ENCODE peak calls at places on chromosomes 7 and 10, in ten cellular contexts. One of them, this sample, is unnamed.

GRCh38 chr10:128211064-128211504 is 84.9 kb upstream of the MKI67 start:
- DNase-seq in neural crest cell: no peak
- DNase-seq in H9: no peak
- DNase-seq in fibroblast of lung: no peak
- DNase-seq in Peyer's patch: no peak
- DNase-seq in AG04450: no peak
- DNase-seq in astrocyte: no peak
- DNase-seq in GM12865: no peak
- DNase-seq in ovary: no peak
- DNase-seq in BJ: no peak
- DNase-seq in this sample: no peak

GRCh38 chr7:100884741-100885439 is 4.6 kb downstream of the UFSP1 start:
- DNase-seq in fibroblast of lung: no peak
- DNase-seq in astrocyte: no peak
- DNase-seq in neural crest cell: no peak
- DNase-seq in AG04450: no peak
- DNase-seq in H9: no peak
- DNase-seq in GM12865: no peak
- DNase-seq in Peyer's patch: no peak
- DNase-seq in BJ: no peak
- DNase-seq in ovary: no peak
- DNase-seq in this sample: no peak

GRCh38 chr7:15755061-15755460 is 68.6 kb upstream of the MEOX2 start:
- DNase-seq in H9: no peak
- DNase-seq in GM12865: no peak
- DNase-seq in astrocyte: peak; percentile 69
- DNase-seq in BJ: no peak
- DNase-seq in neural crest cell: no peak
- DNase-seq in fibroblast of lung: peak; percentile 72
- DNase-seq in ovary: no peak
- DNase-seq in AG04450: no peak
- DNase-seq in Peyer's patch: no peak
- DNase-seq in this sample: no peak

GRCh38 chr7:42972703-42973500 is 40.7 kb downstream of the MRPL32 start:
- DNase-seq in astrocyte: peak; percentile 99
- DNase-seq in fibroblast of lung: peak; percentile 99
- DNase-seq in GM12865: no peak
- DNase-seq in ovary: peak; percentile 72
- DNase-seq in H9: no peak
- DNase-seq in BJ: peak; percentile 100
- DNase-seq in neural crest cell: no peak
- DNase-seq in AG04450: peak; percentile 55
- DNase-seq in Peyer's patch: no peak
- DNase-seq in this sample: no peak

GRCh38 chr7:137417464-137417863 is 73.9 kb upstream of the PTN start:
- DNase-seq in astrocyte: no peak
- DNase-seq in Peyer's patch: no peak
- DNase-seq in GM12865: no peak
- DNase-seq in neural crest cell: no peak
- DNase-seq in ovary: no peak
- DNase-seq in H9: no peak
- DNase-seq in fibroblast of lung: no peak
- DNase-seq in BJ: no peak
- DNase-seq in AG04450: no peak
- DNase-seq in this sample: no peak

GRCh38 chr10:77970869-77971803 is 44.6 kb upstream of the DLG5 start:
- DNase-seq in astrocyte: peak; percentile 94
- DNase-seq in H9: no peak
- DNase-seq in Peyer's patch: no peak
- DNase-seq in fibroblast of lung: peak; percentile 95
- DNase-seq in GM12865: no peak
- DNase-seq in ovary: peak; percentile 70
- DNase-seq in neural crest cell: no peak
- DNase-seq in BJ: peak; percentile 93
- DNase-seq in AG04450: peak; percentile 93
- DNase-seq in this sample: no peak

GRCh38 chr7:134024729-134025128 is 102.4 kb upstream of the LRGUK start:
- DNase-seq in AG04450: peak; percentile 13
- DNase-seq in ovary: no peak
- DNase-seq in BJ: no peak
- DNase-seq in H9: no peak
- DNase-seq in Peyer's patch: no peak
- DNase-seq in neural crest cell: no peak
- DNase-seq in GM12865: no peak
- DNase-seq in fibroblast of lung: peak; percentile 42
- DNase-seq in astrocyte: peak; percentile 37
- DNase-seq in this sample: no peak

GRCh38 chr10:86644412-86645110 is 9.8 kb upstream of the OPN4 start:
- DNase-seq in H9: peak; percentile 51
- DNase-seq in fibroblast of lung: peak; percentile 47
- DNase-seq in AG04450: no peak
- DNase-seq in BJ: no peak
- DNase-seq in neural crest cell: no peak
- DNase-seq in GM12865: peak; percentile 24
- DNase-seq in ovary: no peak
- DNase-seq in Peyer's patch: peak; percentile 39
- DNase-seq in astrocyte: peak; percentile 29
- DNase-seq in this sample: no peak

GRCh38 chr7:158266426-158266816 is 321.2 kb downstream of the PTPRN2 start:
- DNase-seq in H9: no peak
- DNase-seq in GM12865: no peak
- DNase-seq in fibroblast of lung: no peak
- DNase-seq in neural crest cell: no peak
- DNase-seq in AG04450: no peak
- DNase-seq in Peyer's patch: peak; percentile 43
- DNase-seq in astrocyte: no peak
- DNase-seq in ovary: no peak
- DNase-seq in BJ: no peak
- DNase-seq in this sample: no peak

GRCh38 chr10:79305515-79305914 is 41.8 kb upstream of the PPIF start:
- DNase-seq in Peyer's patch: no peak
- DNase-seq in BJ: no peak
- DNase-seq in H9: no peak
- DNase-seq in ovary: no peak
- DNase-seq in fibroblast of lung: no peak
- DNase-seq in GM12865: no peak
- DNase-seq in neural crest cell: no peak
- DNase-seq in astrocyte: no peak
- DNase-seq in AG04450: no peak
- DNase-seq in this sample: no peak

GRCh38 chr7:17530741-17531417 is 232.4 kb downstream of the AHR start:
- DNase-seq in ovary: no peak
- DNase-seq in neural crest cell: no peak
- DNase-seq in Peyer's patch: no peak
- DNase-seq in fibroblast of lung: peak; percentile 14
- DNase-seq in astrocyte: no peak
- DNase-seq in H9: no peak
- DNase-seq in AG04450: no peak
- DNase-seq in BJ: no peak
- DNase-seq in GM12865: peak; percentile 41
- DNase-seq in this sample: no peak

GRCh38 chr10:131646551-131647525 is 254.0 kb upstream of the PPP2R2D start:
- DNase-seq in GM12865: no peak
- DNase-seq in ovary: no peak
- DNase-seq in fibroblast of lung: no peak
- DNase-seq in Peyer's patch: no peak
- DNase-seq in BJ: no peak
- DNase-seq in neural crest cell: no peak
- DNase-seq in astrocyte: no peak
- DNase-seq in H9: no peak
- DNase-seq in AG04450: no peak
- DNase-seq in this sample: no peak

GRCh38 chr10:118708571-118708970 is 46.2 kb downstream of the CACUL1 start:
- DNase-seq in fibroblast of lung: no peak
- DNase-seq in BJ: no peak
- DNase-seq in H9: no peak
- DNase-seq in GM12865: no peak
- DNase-seq in AG04450: no peak
- DNase-seq in astrocyte: no peak
- DNase-seq in ovary: no peak
- DNase-seq in neural crest cell: no peak
- DNase-seq in Peyer's patch: no peak
- DNase-seq in this sample: no peak

GRCh38 chr10:118710487-118710886 is 44.3 kb downstream of the CACUL1 start:
- DNase-seq in neural crest cell: no peak
- DNase-seq in ovary: no peak
- DNase-seq in Peyer's patch: no peak
- DNase-seq in H9: no peak
- DNase-seq in astrocyte: no peak
- DNase-seq in BJ: no peak
- DNase-seq in GM12865: no peak
- DNase-seq in fibroblast of lung: no peak
- DNase-seq in AG04450: no peak
- DNase-seq in this sample: no peak

GRCh38 chr10:118712080-118712479 is 42.7 kb downstream of the CACUL1 start:
- DNase-seq in neural crest cell: no peak
- DNase-seq in astrocyte: no peak
- DNase-seq in Peyer's patch: no peak
- DNase-seq in GM12865: no peak
- DNase-seq in H9: no peak
- DNase-seq in fibroblast of lung: no peak
- DNase-seq in BJ: no peak
- DNase-seq in AG04450: no peak
- DNase-seq in ovary: no peak
- DNase-seq in this sample: no peak

GRCh38 chr10:118712930-118713634 is 41.7 kb downstream of the CACUL1 start:
- DNase-seq in neural crest cell: no peak
- DNase-seq in H9: peak; percentile 60
- DNase-seq in ovary: no peak
- DNase-seq in GM12865: no peak
- DNase-seq in BJ: no peak
- DNase-seq in AG04450: no peak
- DNase-seq in fibroblast of lung: no peak
- DNase-seq in astrocyte: no peak
- DNase-seq in Peyer's patch: no peak
- DNase-seq in this sample: no peak
- TF ChIP-seq CTCF in neural crest cell: peak; percentile 26
- TF ChIP-seq CTCF in H9: peak; percentile 76
- TF ChIP-seq CTCF in ovary: no peak
- TF ChIP-seq CTCF in GM12865: no peak
- TF ChIP-seq CTCF in BJ: peak; percentile 15
- TF ChIP-seq CTCF in AG04450: peak; percentile 15
- TF ChIP-seq CTCF in fibroblast of lung: peak; percentile 14
- TF ChIP-seq CTCF in astrocyte: no peak
- TF ChIP-seq CTCF in Peyer's patch: no peak
- TF ChIP-seq CTCF in this sample: no peak

GRCh38 chr10:111098679-111099437 is 22.0 kb downstream of the ADRA2A start:
- DNase-seq in Peyer's patch: no peak
- DNase-seq in GM12865: peak; percentile 12
- DNase-seq in ovary: no peak
- DNase-seq in H9: no peak
- DNase-seq in fibroblast of lung: no peak
- DNase-seq in AG04450: no peak
- DNase-seq in BJ: no peak
- DNase-seq in neural crest cell: no peak
- DNase-seq in astrocyte: no peak
- DNase-seq in this sample: no peak
- TF ChIP-seq CTCF in Peyer's patch: peak; percentile 25
- TF ChIP-seq CTCF in GM12865: peak; percentile 14
- TF ChIP-seq CTCF in ovary: no peak
- TF ChIP-seq CTCF in H9: no peak
- TF ChIP-seq CTCF in fibroblast of lung: no peak
- TF ChIP-seq CTCF in AG04450: peak; percentile 2
- TF ChIP-seq CTCF in BJ: peak; percentile 15
- TF ChIP-seq CTCF in neural crest cell: no peak
- TF ChIP-seq CTCF in astrocyte: no peak
- TF ChIP-seq CTCF in this sample: no peak

GRCh38 chr7:116598846-116599245 is 73.2 kb upstream of the MET start:
- DNase-seq in ovary: no peak
- DNase-seq in BJ: no peak
- DNase-seq in astrocyte: no peak
- DNase-seq in AG04450: no peak
- DNase-seq in H9: no peak
- DNase-seq in fibroblast of lung: no peak
- DNase-seq in neural crest cell: no peak
- DNase-seq in Peyer's patch: no peak
- DNase-seq in GM12865: no peak
- DNase-seq in this sample: no peak
- TF ChIP-seq CTCF in ovary: no peak
- TF ChIP-seq CTCF in BJ: no peak
- TF ChIP-seq CTCF in astrocyte: no peak
- TF ChIP-seq CTCF in AG04450: no peak
- TF ChIP-seq CTCF in H9: no peak
- TF ChIP-seq CTCF in fibroblast of lung: no peak
- TF ChIP-seq CTCF in neural crest cell: no peak
- TF ChIP-seq CTCF in Peyer's patch: no peak
- TF ChIP-seq CTCF in GM12865: no peak
- TF ChIP-seq CTCF in this sample: no peak

DNA sequence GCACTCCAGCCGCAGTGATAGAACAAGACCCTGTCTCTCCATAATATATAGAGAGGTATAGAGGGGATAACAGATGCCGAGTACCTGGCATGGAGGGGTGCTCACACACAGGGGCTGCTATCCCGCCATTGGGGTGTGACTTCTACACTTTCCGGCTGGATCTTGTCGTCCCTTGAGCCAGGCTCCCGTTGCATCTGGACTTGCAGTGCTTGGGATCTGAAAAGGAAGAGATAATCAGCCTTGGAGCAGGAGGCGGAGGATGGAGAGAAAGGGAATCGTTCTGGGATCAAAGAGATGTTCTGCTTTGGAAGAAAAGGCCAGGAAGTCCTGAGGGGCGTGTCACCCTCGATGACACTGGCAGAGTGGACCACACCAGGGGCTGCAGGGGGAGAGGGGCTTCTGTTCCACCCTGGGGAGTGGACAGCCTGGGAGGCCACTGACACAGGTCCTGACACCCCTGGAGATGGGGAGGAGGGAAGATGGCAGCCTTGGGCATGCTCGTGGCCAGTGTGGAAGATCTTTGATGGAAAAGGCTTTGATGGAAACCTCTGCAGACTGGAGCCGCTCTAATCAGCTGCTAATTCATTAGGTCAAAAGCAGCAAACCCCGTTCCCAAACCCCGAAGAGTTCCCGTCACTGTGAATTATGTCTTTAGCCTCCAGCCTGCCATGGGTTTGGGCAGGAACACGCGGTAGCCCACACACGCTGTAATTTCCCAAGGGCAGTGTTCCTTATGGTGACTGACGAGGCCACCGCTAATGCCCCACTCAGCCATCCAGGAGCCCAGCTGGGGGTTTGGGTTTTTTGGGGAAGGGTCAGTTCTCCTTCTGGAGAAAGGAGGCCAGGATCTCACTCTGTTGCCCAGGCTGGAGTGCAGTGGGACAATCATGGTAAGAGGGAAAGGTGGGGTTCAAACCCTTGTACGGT is 85.0 kb downstream of the CARD11 start:
- DNase-seq in H9: no peak
- DNase-seq in GM12865: no peak
- DNase-seq in neural crest cell: no peak
- DNase-seq in ovary: no peak
- DNase-seq in fibroblast of lung: no peak
- DNase-seq in BJ: no peak
- DNase-seq in AG04450: no peak
- DNase-seq in astrocyte: no peak
- DNase-seq in Peyer's patch: no peak
- DNase-seq in this sample: no peak
- TF ChIP-seq CTCF in H9: no peak
- TF ChIP-seq CTCF in GM12865: no peak
- TF ChIP-seq CTCF in neural crest cell: no peak
- TF ChIP-seq CTCF in ovary: no peak
- TF ChIP-seq CTCF in fibroblast of lung: no peak
- TF ChIP-seq CTCF in BJ: no peak
- TF ChIP-seq CTCF in AG04450: no peak
- TF ChIP-seq CTCF in astrocyte: no peak
- TF ChIP-seq CTCF in Peyer's patch: no peak
- TF ChIP-seq CTCF in this sample: no peak